ENCODE peak calls at places on chromosome 4, in six cellular contexts. W, D, U, N, Q and S are unnamed samples.

GRCh38 chr4:34766935-34767859 is 1477.1 kb downstream of the ARAP2 start:
- DNase-seq in W (no peak), D (no peak), U (no peak), N (no peak), Q (no peak), S (no peak)

GRCh38 chr4:141652161-141652778 is 15.9 kb downstream of the IL15 start:
- DNase-seq in W (no peak), D (no peak), U (no peak), N (no peak), Q (no peak), S (no peak)

GRCh38 chr4:117134386-117134785 is 49.0 kb upstream of the TRAM1L1 start:
- DNase-seq in W (peak; percentile 22), D (no peak), U (no peak), N (peak; percentile 10), Q (no peak), S (no peak)

GRCh38 chr4:52212751-52213150 is 161.6 kb downstream of the SPATA18 start:
- DNase-seq in W (no peak), D (no peak), U (no peak), N (no peak), Q (no peak), S (no peak)

GRCh38 chr4:170610464-170610863 is 520.7 kb upstream of the AADAT start:
- DNase-seq in W (no peak), D (no peak), U (no peak), N (no peak), Q (no peak), S (no peak)

GRCh38 chr4:3313139-3313538 is 20.3 kb downstream of the RGS12 start:
- DNase-seq in W (no peak), D (no peak), U (no peak), N (no peak), Q (no peak), S (no peak)

GRCh38 chr4:61152433-61152832 is 47.7 kb upstream of the ADGRL3 start:
- DNase-seq in W (peak; percentile 2), D (no peak), U (no peak), N (peak; percentile 2), Q (no peak), S (no peak)

GRCh38 chr4:140152015-140152703 is 1.8 kb downstream of the MAML3 start:
- DNase-seq in W (no peak), D (peak; percentile 73), U (no peak), N (peak; percentile 92), Q (peak; percentile 75), S (peak; percentile 22)

GRCh38 chr4:73528171-73528570 is 46.6 kb downstream of the AFM start:
- DNase-seq in W (no peak), D (no peak), U (no peak), N (no peak), Q (no peak), S (no peak)

GRCh38 chr4:17490575-17491059 is 21.3 kb downstream of the QDPR start:
- DNase-seq in W (no peak), D (no peak), U (no peak), N (no peak), Q (no peak), S (no peak)

GRCh38 chr4:142846729-142847606 is 867 bp upstream of the INPP4B start:
- DNase-seq in W (peak; percentile 27), D (peak; percentile 31), U (no peak), N (peak; percentile 30), Q (peak; percentile 48), S (peak; percentile 20)

GRCh38 chr4:182142146-182143085 is 100.8 kb upstream of the TENM3 start:
- DNase-seq in W (no peak), D (peak; percentile 53), U (no peak), N (peak; percentile 75), Q (no peak), S (peak; percentile 10)

GRCh38 chr4:83013420-83013867 is 2.8 kb upstream of the LIN54 start:
- DNase-seq in W (no peak), D (no peak), U (no peak), N (no peak), Q (no peak), S (no peak)

GRCh38 chr4:105548483-105548882 is 3.9 kb upstream of the ARHGEF38 start:
- DNase-seq in W (no peak), D (no peak), U (no peak), N (no peak), Q (no peak), S (no peak)

GRCh38 chr4:147693202-147693601 is 9.2 kb upstream of the PRMT9 start:
- DNase-seq in W (no peak), D (no peak), U (no peak), N (no peak), Q (no peak), S (no peak)

GRCh38 chr4:56990109-56990508 is 11.4 kb downstream of the POLR2B start:
- DNase-seq in W (no peak), D (no peak), U (no peak), N (no peak), Q (no peak), S (no peak)

GRCh38 chr4:145044341-145044740 is 53.7 kb downstream of the ANAPC10 start:
- DNase-seq in W (no peak), D (no peak), U (no peak), N (no peak), Q (no peak), S (no peak)

GRCh38 chr4:1872918-1873269 is 1.7 kb downstream of the NSD2 start:
- DNase-seq in W (no peak), D (no peak), U (no peak), N (no peak), Q (no peak), S (peak; percentile 42)

GRCh38 chr4:24912252-24913098 is at the start of gene CCDC149:
- DNase-seq in W (peak; percentile 52), D (peak; percentile 72), U (peak; percentile 48), N (peak; percentile 92), Q (peak; percentile 77), S (no peak)

GRCh38 chr4:155060419-155060818 is 148.0 kb upstream of the NPY2R start:
- DNase-seq in W (no peak), D (no peak), U (no peak), N (no peak), Q (no peak), S (no peak)

GRCh38 chr4:146245246-146245645 is 30.9 kb downstream of the REELD1 start:
- DNase-seq in W (no peak), D (peak; percentile 35), U (no peak), N (no peak), Q (no peak), S (no peak)

GRCh38 chr4:69727924-69728323 is 32.5 kb downstream of the SULT1B1 start:
- DNase-seq in W (no peak), D (no peak), U (no peak), N (no peak), Q (no peak), S (no peak)

GRCh38 chr4:5976431-5976830 is 41.8 kb downstream of the C4orf50 start:
- DNase-seq in W (no peak), D (no peak), U (peak; percentile 2), N (peak; percentile 58), Q (no peak), S (no peak)

GRCh38 chr4:172826346-172826745 is 342.3 kb upstream of the GALNT7 start:
- DNase-seq in W (no peak), D (no peak), U (no peak), N (no peak), Q (no peak), S (no peak)

GRCh38 chr4:89836031-89836777 is 757 bp downstream of the SNCA start:
- DNase-seq in W (no peak), D (no peak), U (no peak), N (peak; percentile 51), Q (no peak), S (no peak)

GRCh38 chr4:8893624-8894423 is 22.2 kb upstream of the HMX1 start:
- DNase-seq in W (no peak), D (no peak), U (no peak), N (peak; percentile 84), Q (no peak), S (no peak)
- H3K4me3 ChIP-seq in W (peak overlapping the region; percentile 61), D (no peak overlapping the region), U (no peak overlapping the region), N (peak overlapping the region; percentile 25), Q (no peak overlapping the region), S (no peak overlapping the region)

GRCh38 chr4:138757432-138757831 is 258.1 kb upstream of the NOCT start:
- DNase-seq in W (no peak), D (no peak), U (no peak), N (no peak), Q (no peak), S (no peak)

GRCh38 chr4:138758876-138759275 is 256.7 kb upstream of the NOCT start:
- DNase-seq in W (no peak), D (no peak), U (no peak), N (no peak), Q (no peak), S (no peak)

GRCh38 chr4:138761638-138762205 is 253.9 kb upstream of the NOCT start:
- DNase-seq in W (no peak), D (no peak), U (no peak), N (no peak), Q (no peak), S (no peak)

GRCh38 chr4:138756519-138756918 is 259.1 kb upstream of the NOCT start:
- DNase-seq in W (no peak), D (no peak), U (no peak), N (no peak), Q (no peak), S (no peak)

GRCh38 chr4:138759508-138759907 is 256.1 kb upstream of the NOCT start:
- DNase-seq in W (no peak), D (no peak), U (no peak), N (peak; percentile 13), Q (no peak), S (no peak)
- H3K4me3 ChIP-seq in W (no peak overlapping the region), D (no peak overlapping the region), U (no peak overlapping the region), N (no peak overlapping the region), Q (no peak overlapping the region), S (no peak overlapping the region)

GRCh38 chr4:75028196-75028854 is 95.4 kb downstream of the PARM1 start:
- DNase-seq in W (no peak), D (no peak), U (no peak), N (no peak), Q (no peak), S (no peak)
- H3K4me3 ChIP-seq in W (no peak overlapping the region), D (no peak overlapping the region), U (no peak overlapping the region), N (no peak overlapping the region), Q (no peak overlapping the region), S (no peak overlapping the region)

GRCh38 chr4:88758264-88758663 is 60.6 kb upstream of the NAP1L5 start:
- DNase-seq in W (no peak), D (no peak), U (no peak), N (no peak), Q (no peak), S (no peak)

GRCh38 chr4:88761342-88761741 is 63.7 kb upstream of the NAP1L5 start:
- DNase-seq in W (no peak), D (no peak), U (no peak), N (no peak), Q (no peak), S (no peak)

GRCh38 chr4:88757067-88757466 is 59.4 kb upstream of the NAP1L5 start:
- DNase-seq in W (no peak), D (no peak), U (no peak), N (no peak), Q (no peak), S (no peak)

GRCh38 chr4:88757776-88758175 is 60.1 kb upstream of the NAP1L5 start:
- DNase-seq in W (no peak), D (no peak), U (no peak), N (no peak), Q (no peak), S (no peak)

GRCh38 chr4:88759039-88759631 is 61.5 kb upstream of the NAP1L5 start:
- DNase-seq in W (peak; percentile 13), D (no peak), U (no peak), N (no peak), Q (no peak), S (no peak)
- H3K4me3 ChIP-seq in W (no peak overlapping the region), D (no peak overlapping the region), U (no peak overlapping the region), N (no peak overlapping the region), Q (peak overlapping the region; percentile 45), S (no peak overlapping the region)

GRCh38 chr4:156968479-156968984 is 3.1 kb downstream of the PDGFC start:
- DNase-seq in W (peak; percentile 51), D (peak; percentile 80), U (peak; percentile 73), N (peak; percentile 31), Q (no peak), S (no peak)
- H3K4me3 ChIP-seq in W (no peak overlapping the region), D (peak overlapping the region; percentile 87), U (peak overlapping the region; percentile 74), N (no peak overlapping the region), Q (peak overlapping the region; percentile 80), S (no peak overlapping the region)